ENCODE peak calls at places on chromosomes 1 and 21, in six cellular contexts. One of them, this sample, is unnamed.

GRCh38 chr1:14479865-14480264 is 118.6 kb upstream of the KAZN start:
- DNase-seq in GM12878: no peak
- DNase-seq in IMR-90: no peak
- DNase-seq in GM23248: no peak
- DNase-seq in SK-N-SH: no peak
- DNase-seq in astrocyte: peak; percentile 27
- DNase-seq in this sample: peak; percentile 35

GRCh38 chr1:182889997-182890396 is 50.9 kb downstream of the DHX9 start:
- DNase-seq in GM23248: no peak
- DNase-seq in IMR-90: no peak
- DNase-seq in SK-N-SH: no peak
- DNase-seq in astrocyte: no peak
- DNase-seq in GM12878: no peak
- DNase-seq in this sample: peak; percentile 3

GRCh38 chr1:7121622-7121988 is 336.4 kb downstream of the CAMTA1 start:
- DNase-seq in GM23248: no peak
- DNase-seq in IMR-90: no peak
- DNase-seq in GM12878: no peak
- DNase-seq in astrocyte: no peak
- DNase-seq in SK-N-SH: no peak
- DNase-seq in this sample: no peak

GRCh38 chr1:170240409-170240808 is 94.7 kb downstream of the NTMT2 start:
- DNase-seq in GM12878: peak; percentile 32
- DNase-seq in SK-N-SH: no peak
- DNase-seq in GM23248: no peak
- DNase-seq in IMR-90: no peak
- DNase-seq in astrocyte: peak; percentile 20
- DNase-seq in this sample: no peak

GRCh38 chr1:201648066-201648910 is 109.4 kb downstream of the NAV1 start:
- DNase-seq in GM23248: peak; percentile 84
- DNase-seq in IMR-90: peak; percentile 75
- DNase-seq in astrocyte: peak; percentile 55
- DNase-seq in SK-N-SH: peak; percentile 87
- DNase-seq in GM12878: no peak
- DNase-seq in this sample: peak; percentile 85

GRCh38 chr1:185652348-185652747 is 81.8 kb upstream of the HMCN1 start:
- DNase-seq in GM23248: no peak
- DNase-seq in SK-N-SH: no peak
- DNase-seq in GM12878: no peak
- DNase-seq in IMR-90: no peak
- DNase-seq in astrocyte: no peak
- DNase-seq in this sample: peak; percentile 10

GRCh38 chr1:212614398-212615091 is 6.0 kb downstream of the ATF3 start:
- DNase-seq in astrocyte: no peak
- DNase-seq in GM12878: no peak
- DNase-seq in IMR-90: no peak
- DNase-seq in GM23248: no peak
- DNase-seq in SK-N-SH: no peak
- DNase-seq in this sample: no peak

GRCh38 chr1:92877792-92878191 is 46.0 kb downstream of the RPL5 start:
- DNase-seq in IMR-90: peak; percentile 46
- DNase-seq in SK-N-SH: peak; percentile 24
- DNase-seq in GM12878: no peak
- DNase-seq in astrocyte: peak; percentile 12
- DNase-seq in GM23248: peak; percentile 42
- DNase-seq in this sample: peak; percentile 15

GRCh38 chr1:230113605-230114241 is 46.7 kb downstream of the GALNT2 start:
- DNase-seq in SK-N-SH: no peak
- DNase-seq in IMR-90: peak; percentile 99
- DNase-seq in GM12878: no peak
- DNase-seq in GM23248: peak; percentile 97
- DNase-seq in astrocyte: peak; percentile 98
- DNase-seq in this sample: peak; percentile 97

GRCh38 chr1:67897270-67897949 is 64.1 kb upstream of the GNG12 start:
- DNase-seq in astrocyte: peak; percentile 79
- DNase-seq in GM12878: no peak
- DNase-seq in GM23248: peak; percentile 12
- DNase-seq in IMR-90: peak; percentile 72
- DNase-seq in SK-N-SH: no peak
- DNase-seq in this sample: peak; percentile 82

GRCh38 chr1:218312509-218312908 is 27.4 kb downstream of the RRP15 start:
- DNase-seq in astrocyte: peak; percentile 29
- DNase-seq in SK-N-SH: no peak
- DNase-seq in GM12878: no peak
- DNase-seq in GM23248: peak; percentile 49
- DNase-seq in IMR-90: peak; percentile 38
- DNase-seq in this sample: no peak

GRCh38 chr1:203166192-203166940 is 9.3 kb downstream of the MYBPH start:
- DNase-seq in GM12878: no peak
- DNase-seq in IMR-90: no peak
- DNase-seq in SK-N-SH: no peak
- DNase-seq in astrocyte: no peak
- DNase-seq in GM23248: no peak
- DNase-seq in this sample: no peak

GRCh38 chr1:37919277-37919676 is 27.6 kb downstream of the INPP5B start:
- DNase-seq in IMR-90: peak; percentile 41
- DNase-seq in SK-N-SH: peak; percentile 20
- DNase-seq in GM12878: no peak
- DNase-seq in astrocyte: no peak
- DNase-seq in GM23248: peak; percentile 57
- DNase-seq in this sample: no peak

GRCh38 chr21:39966786-39967185 is 99.5 kb downstream of the PCP4 start:
- DNase-seq in IMR-90: no peak
- DNase-seq in GM23248: no peak
- DNase-seq in astrocyte: no peak
- DNase-seq in GM12878: no peak
- DNase-seq in SK-N-SH: no peak
- DNase-seq in this sample: no peak

GRCh38 chr21:15001773-15002647 is 62.8 kb downstream of the NRIP1 start:
- DNase-seq in GM12878: peak; percentile 7
- DNase-seq in IMR-90: no peak
- DNase-seq in SK-N-SH: no peak
- DNase-seq in GM23248: no peak
- DNase-seq in astrocyte: no peak
- DNase-seq in this sample: no peak

GRCh38 chr1:198856601-198857000 is 217.8 kb downstream of the PTPRC start:
- DNase-seq in IMR-90: no peak
- DNase-seq in astrocyte: no peak
- DNase-seq in GM12878: no peak
- DNase-seq in GM23248: no peak
- DNase-seq in SK-N-SH: no peak
- DNase-seq in this sample: no peak
- H3K4me3 ChIP-seq in IMR-90: no peak overlapping the region
- H3K4me3 ChIP-seq in astrocyte: no peak overlapping the region
- H3K4me3 ChIP-seq in GM12878: no peak overlapping the region
- H3K4me3 ChIP-seq in GM23248: no peak overlapping the region
- H3K4me3 ChIP-seq in SK-N-SH: no peak overlapping the region
- H3K4me3 ChIP-seq in this sample: no peak overlapping the region

GRCh38 chr1:155485222-155485621 is 77.4 kb downstream of the ASH1L start:
- DNase-seq in IMR-90: no peak
- DNase-seq in SK-N-SH: no peak
- DNase-seq in astrocyte: no peak
- DNase-seq in GM23248: no peak
- DNase-seq in GM12878: no peak
- DNase-seq in this sample: no peak
- H2AFZ ChIP-seq in IMR-90: no peak overlapping the region
- H2AFZ ChIP-seq in SK-N-SH: no peak overlapping the region
- H2AFZ ChIP-seq in astrocyte: no peak overlapping the region
- H2AFZ ChIP-seq in GM23248: no peak overlapping the region
- H2AFZ ChIP-seq in GM12878: no peak overlapping the region
- H2AFZ ChIP-seq in this sample: no peak overlapping the region

GRCh38 chr1:177897601-177898376 is 72.1 kb downstream of the SEC16B start:
- DNase-seq in SK-N-SH: peak; percentile 11
- DNase-seq in GM12878: no peak
- DNase-seq in GM23248: no peak
- DNase-seq in astrocyte: no peak
- DNase-seq in IMR-90: no peak
- DNase-seq in this sample: no peak
- H3K27ac ChIP-seq in SK-N-SH: no peak overlapping the region
- H3K27ac ChIP-seq in GM12878: no peak overlapping the region
- H3K27ac ChIP-seq in GM23248: no peak overlapping the region
- H3K27ac ChIP-seq in astrocyte: no peak overlapping the region
- H3K27ac ChIP-seq in IMR-90: no peak overlapping the region
- H3K27ac ChIP-seq in this sample: no peak overlapping the region

DNA sequence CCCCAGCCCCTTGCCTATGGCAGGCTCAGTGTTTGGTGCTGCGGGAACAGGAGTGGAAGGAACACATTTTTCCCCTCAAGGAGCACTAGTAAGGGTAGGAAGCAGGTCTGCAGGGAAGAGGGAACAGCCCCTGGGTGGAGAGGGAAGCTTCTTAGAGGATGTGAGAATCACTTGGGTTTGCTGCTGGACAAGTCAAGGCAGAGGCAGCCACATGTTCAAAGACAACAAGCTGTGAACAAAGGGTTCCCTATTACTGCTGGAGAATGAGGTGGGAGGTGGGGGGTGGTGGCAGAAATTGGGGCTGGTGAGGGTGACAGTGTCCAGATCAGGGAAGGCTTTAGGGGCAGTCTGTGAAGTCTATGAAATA is 24.8 kb upstream of the CITED4 start:
- DNase-seq in astrocyte: no peak
- DNase-seq in IMR-90: no peak
- DNase-seq in GM12878: no peak
- DNase-seq in SK-N-SH: no peak
- DNase-seq in GM23248: no peak
- DNase-seq in this sample: no peak
- H3K4me3 ChIP-seq in astrocyte: no peak overlapping the region
- H3K4me3 ChIP-seq in IMR-90: no peak overlapping the region
- H3K4me3 ChIP-seq in GM12878: no peak overlapping the region
- H3K4me3 ChIP-seq in SK-N-SH: no peak overlapping the region
- H3K4me3 ChIP-seq in GM23248: no peak overlapping the region
- H3K4me3 ChIP-seq in this sample: no peak overlapping the region

DNA sequence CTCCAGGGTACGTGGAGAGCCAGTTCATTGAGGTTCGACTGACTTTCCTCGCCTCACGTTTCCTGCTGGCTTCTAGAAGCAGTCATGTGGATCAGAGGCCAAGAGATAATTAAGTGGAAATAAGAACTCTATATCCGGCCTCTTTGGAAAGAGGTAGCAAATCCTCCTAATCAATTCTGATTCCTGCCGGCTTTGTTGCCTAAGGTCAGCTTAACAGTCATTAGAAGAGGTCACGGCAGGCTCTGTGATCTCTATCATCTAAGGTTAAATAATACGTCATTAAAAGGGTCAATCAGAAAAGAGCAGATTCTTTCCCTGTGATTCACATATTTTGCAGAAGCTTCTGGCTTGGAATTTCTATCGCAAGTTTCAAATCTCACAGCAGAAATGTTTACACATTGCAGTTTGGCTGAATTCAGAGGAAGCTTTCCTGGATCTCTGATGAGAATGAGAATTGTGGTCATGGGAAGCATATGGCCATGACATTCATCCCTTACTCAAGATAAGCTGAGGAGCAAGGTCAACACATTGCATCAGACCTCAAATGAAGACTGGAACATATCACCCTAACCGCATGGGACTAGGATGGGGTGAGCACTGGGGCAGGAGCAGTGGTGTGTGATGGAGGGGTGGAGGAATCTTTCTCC is 189.4 kb downstream of the PBX1 start:
- DNase-seq in SK-N-SH: no peak
- DNase-seq in astrocyte: peak; percentile 99
- DNase-seq in GM23248: peak; percentile 89
- DNase-seq in IMR-90: peak; percentile 99
- DNase-seq in GM12878: no peak
- DNase-seq in this sample: peak; percentile 100
- H2AFZ ChIP-seq in SK-N-SH: peak overlapping the region; percentile 1
- H2AFZ ChIP-seq in astrocyte: no peak overlapping the region
- H2AFZ ChIP-seq in GM23248: peak overlapping the region; percentile 24
- H2AFZ ChIP-seq in IMR-90: peak overlapping the region; percentile 60
- H2AFZ ChIP-seq in GM12878: no peak overlapping the region
- H2AFZ ChIP-seq in this sample: no peak overlapping the region

DNA sequence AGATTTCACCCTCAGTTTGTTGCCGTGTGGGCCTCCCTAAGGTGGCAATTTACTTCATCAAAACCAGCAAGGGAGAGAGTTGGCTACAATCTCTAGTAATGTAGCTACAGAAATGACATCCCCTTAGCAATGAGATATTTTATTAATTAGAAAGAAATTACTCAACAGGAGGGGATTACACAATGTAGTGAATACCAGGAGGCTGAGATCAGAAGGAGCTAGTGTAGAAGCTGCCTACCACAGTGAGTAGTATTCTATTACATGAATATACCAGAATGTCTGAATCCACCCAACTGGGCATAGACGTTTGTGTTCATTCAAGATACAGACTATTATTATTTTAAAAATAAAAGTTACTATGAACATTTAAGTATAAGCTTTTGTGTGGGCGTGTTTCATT is 868.2 kb upstream of the CXADR start:
- DNase-seq in SK-N-SH: no peak
- DNase-seq in GM12878: no peak
- DNase-seq in IMR-90: peak; percentile 20
- DNase-seq in GM23248: peak; percentile 72
- DNase-seq in astrocyte: peak; percentile 37
- DNase-seq in this sample: peak; percentile 57
- H3K27ac ChIP-seq in SK-N-SH: no peak overlapping the region
- H3K27ac ChIP-seq in GM12878: no peak overlapping the region
- H3K27ac ChIP-seq in IMR-90: no peak overlapping the region
- H3K27ac ChIP-seq in GM23248: no peak overlapping the region
- H3K27ac ChIP-seq in astrocyte: no peak overlapping the region
- H3K27ac ChIP-seq in this sample: no peak overlapping the region

GRCh38 chr1:28296401-28297220 is 32.2 kb upstream of the MED18 start:
- DNase-seq in SK-N-SH: no peak
- DNase-seq in GM12878: no peak
- DNase-seq in GM23248: peak; percentile 37
- DNase-seq in IMR-90: no peak
- DNase-seq in astrocyte: peak; percentile 11
- DNase-seq in this sample: peak; percentile 21
- H3K4me3 ChIP-seq in SK-N-SH: no peak overlapping the region
- H3K4me3 ChIP-seq in GM12878: no peak overlapping the region
- H3K4me3 ChIP-seq in GM23248: peak overlapping the region; percentile 51
- H3K4me3 ChIP-seq in IMR-90: no peak overlapping the region
- H3K4me3 ChIP-seq in astrocyte: no peak overlapping the region
- H3K4me3 ChIP-seq in this sample: no peak overlapping the region